ENCODE peak calls at places on chromosome 3, in seven cellular contexts. H is A172; F is kidney epithelial cell; P is sciatic nerve; C is stimulated activated CD4-positive, alpha-beta T cell treated with anti-CD3 and anti-CD28 coated beads, Interleukin-1b, Interleukin-23, amount 100 ng/mL, for 24 hours; V is thyroid gland; W is central memory CD8-positive, alpha-beta T cell. Z is an unnamed sample.

GRCh38 chr3:50322386-50323091 is at the start of gene HYAL2:
- DNase-seq in C (no peak), W (no peak), H (no peak), F (no peak), V (peak), P (peak), Z (no peak)

GRCh38 chr3:134804508-134805480 is 9.7 kb downstream of the EPHB1 start:
- DNase-seq in V (no peak), P (no peak), H (no peak), F (no peak), W (no peak), C (no peak), Z (no peak)

GRCh38 chr3:196486263-196486662 is 17.3 kb downstream of the RNF168 start:
- DNase-seq in H (no peak), P (no peak), C (no peak), V (no peak), F (no peak), W (no peak), Z (peak)

GRCh38 chr3:64178419-64178818 is 46.8 kb downstream of the PRICKLE2 start:
- DNase-seq in C (no peak), W (no peak), H (no peak), V (no peak), P (no peak), F (no peak), Z (no peak)

GRCh38 chr3:170634663-170635096 is 48.8 kb upstream of the SLC7A14 start:
- DNase-seq in W (no peak), V (peak), P (no peak), F (no peak), H (no peak), C (no peak), Z (no peak)

GRCh38 chr3:58507356-58508062 is 15.6 kb downstream of the KCTD6 start:
- DNase-seq in C (no peak), H (no peak), V (no peak), W (no peak), P (no peak), F (no peak), Z (no peak)

GRCh38 chr3:112689385-112689784 is 48.4 kb upstream of the CCDC80 start:
- DNase-seq in P (no peak), F (no peak), H (no peak), V (no peak), W (no peak), C (no peak), Z (no peak)

GRCh38 chr3:111077384-111077783 is 5.8 kb downstream of the NECTIN3 start:
- DNase-seq in V (peak), F (no peak), W (no peak), H (no peak), C (no peak), P (no peak), Z (no peak)